ENCODE peak calls at places on chromosomes 11 and 22, in seven cellular contexts. N is epithelial cell of proximal tubule, A is fibroblast of lung, T is breast epithelium, D is Calu3, O is GM06990, R is HCT116. F is an unnamed sample.

GRCh38 chr11:107689317-107690202 is 22.3 kb downstream of the SLN start:
- DNase-seq in D (peak), A (peak), T (peak), N (no peak), O (no peak), R (peak), F (peak)

GRCh38 chr22:48248901-48249455 is 1486.5 kb downstream of the TBC1D22A start:
- DNase-seq in N (no peak), A (no peak), R (no peak), D (no peak), O (no peak), T (no peak), F (no peak)

GRCh38 chr11:130313383-130314183 is 1.1 kb downstream of the ZBTB44 start:
- DNase-seq in D (no peak), T (no peak), A (no peak), R (no peak), O (no peak), N (no peak), F (no peak)

GRCh38 chr11:77371646-77372045 is 70.2 kb upstream of the GDPD4 start:
- DNase-seq in R (no peak), A (no peak), O (no peak), D (no peak), N (no peak), T (no peak), F (no peak)

GRCh38 chr11:129023968-129024676 is 81.5 kb upstream of the TP53AIP1 start:
- DNase-seq in N (no peak), O (no peak), R (peak), D (peak), T (peak), A (peak), F (no peak)

GRCh38 chr11:100574894-100575769 is 112.0 kb upstream of the ARHGAP42 start:
- DNase-seq in T (no peak), D (no peak), R (peak), O (no peak), N (no peak), A (peak), F (no peak)

GRCh38 chr22:40258463-40259046 is 80.8 kb downstream of the TNRC6B start:
- DNase-seq in D (no peak), A (peak), N (peak), T (no peak), O (no peak), R (peak), F (no peak)

GRCh38 chr11:108628812-108629211 is 35.2 kb upstream of the EXPH5 start:
- DNase-seq in N (no peak), T (no peak), O (no peak), D (no peak), A (no peak), R (no peak), F (no peak)

GRCh38 chr11:8744423-8744822 is 61.8 kb downstream of the RPL27A start:
- DNase-seq in A (peak), T (no peak), R (no peak), N (no peak), O (no peak), D (no peak), F (no peak)

GRCh38 chr11:121604152-121604551 is 151.4 kb upstream of the SORL1-AS1 start:
- DNase-seq in O (no peak), N (no peak), R (no peak), T (no peak), D (no peak), A (no peak), F (no peak)

DNA sequence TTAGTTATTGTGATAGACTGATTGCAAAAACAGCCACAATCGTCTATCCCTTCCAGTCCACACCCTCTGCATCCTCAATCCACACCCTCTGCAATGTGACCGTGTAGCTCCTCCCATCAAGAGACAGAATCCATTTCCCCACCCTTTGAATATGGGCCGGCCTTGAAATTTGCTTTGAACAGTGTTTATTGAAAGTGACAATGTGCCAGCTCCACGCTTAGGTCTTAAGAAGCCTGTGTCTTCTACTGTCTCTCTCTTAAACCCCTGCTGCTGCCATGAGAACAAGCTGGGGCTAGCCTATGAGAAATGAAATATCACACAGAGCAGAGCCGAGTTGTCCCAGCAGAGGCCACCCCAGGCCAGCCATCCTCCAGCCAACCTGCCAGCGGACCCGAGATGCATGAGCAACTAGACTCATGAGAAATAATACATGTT is 22.3 kb upstream of the MICAL2 start:
- DNase-seq in O (no peak), R (no peak), T (peak), A (peak), D (peak), N (no peak), F (no peak)
- TF ChIP-seq CTCF in O (no peak), R (peak), T (peak), A (no peak), D (no peak), N (peak), F (no peak)

GRCh38 chr22:35842519-35842913 is 124.8 kb downstream of the APOL5 start:
- DNase-seq in O (no peak), N (no peak), R (no peak), D (no peak), A (no peak), T (no peak), F (no peak)

GRCh38 chr22:35837328-35837727 is 119.7 kb downstream of the APOL5 start:
- DNase-seq in N (no peak), O (no peak), R (no peak), A (no peak), D (no peak), T (no peak), F (no peak)

GRCh38 chr22:35841907-35842518 is 124.3 kb downstream of the APOL5 start:
- DNase-seq in A (no peak), R (no peak), T (no peak), D (no peak), N (no peak), O (no peak), F (no peak)

GRCh38 chr22:35838849-35839646 is 121.4 kb downstream of the APOL5 start:
- DNase-seq in A (peak), T (no peak), N (no peak), O (no peak), D (peak), R (peak), F (no peak)

DNA sequence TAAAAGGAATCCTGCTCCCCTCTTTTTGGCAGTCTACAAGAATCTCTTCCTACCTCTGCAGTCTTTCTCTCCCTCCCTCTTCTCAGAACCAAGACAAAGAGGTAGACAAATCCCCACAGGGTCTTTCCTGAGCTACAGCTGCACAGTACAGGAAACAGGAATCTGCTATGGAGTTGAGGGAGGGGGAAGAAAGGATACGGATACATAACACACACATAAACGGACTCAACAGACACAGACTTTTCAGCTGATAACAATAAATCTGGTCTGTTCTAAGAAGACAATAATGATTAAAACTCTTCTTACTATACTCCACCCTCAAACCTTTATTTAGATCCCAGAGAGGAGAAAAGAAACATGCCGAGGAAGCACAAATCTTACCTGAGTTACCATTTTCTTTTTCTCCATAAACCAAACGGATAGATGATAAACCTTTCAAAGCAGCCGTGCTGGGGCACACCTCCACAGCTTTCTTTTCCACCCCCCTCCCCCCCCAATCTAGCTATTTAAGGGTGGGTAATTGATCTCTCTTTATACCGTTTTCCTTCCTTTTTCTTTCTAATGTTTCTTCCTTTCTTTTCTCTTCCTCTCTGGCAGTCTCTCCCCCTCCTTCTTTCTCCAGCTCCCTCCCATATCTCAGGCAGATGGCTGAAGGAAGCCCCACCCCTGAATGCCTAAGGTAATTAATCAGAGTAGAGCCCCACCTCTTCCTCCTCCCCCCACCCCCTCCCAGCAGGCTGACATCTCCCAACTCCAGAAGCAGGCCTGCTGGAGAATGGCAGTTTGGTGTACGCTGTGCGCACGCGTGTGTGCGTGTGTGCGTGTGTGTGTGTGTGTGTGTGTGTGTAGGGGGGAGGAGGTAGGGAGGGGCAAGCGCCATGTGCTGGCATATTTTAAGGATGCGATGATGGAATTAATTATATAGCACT is 122.4 kb downstream of the APOL5 start:
- DNase-seq in N (no peak), T (peak), R (peak), D (peak), A (peak), O (no peak), F (no peak)
- TF ChIP-seq CTCF in N (no peak), T (no peak), R (no peak), D (no peak), A (no peak), O (no peak), F (no peak)

GRCh38 chr11:62603072-62603408 is 1.4 kb upstream of the MTA2 start:
- DNase-seq in D (no peak), O (no peak), T (no peak), N (no peak), A (no peak), R (no peak), F (no peak)

GRCh38 chr11:62601114-62601363 is 626 bp downstream of the MTA2 start:
- DNase-seq in O (peak), N (no peak), D (no peak), A (no peak), R (no peak), T (no peak), F (no peak)

GRCh38 chr11:62603771-62604170 is 2.1 kb upstream of the MTA2 start:
- DNase-seq in N (no peak), D (no peak), T (no peak), O (no peak), A (no peak), R (no peak), F (no peak)

GRCh38 chr11:62601364-62602140 is at the start of gene MTA2:
- DNase-seq in T (peak), N (peak), D (peak), O (peak), R (peak), A (peak), F (peak)

GRCh38 chr11:62602141-62603071 is 741 bp upstream of the MTA2 start:
- DNase-seq in T (peak), O (no peak), A (peak), R (no peak), D (peak), N (no peak), F (no peak)
- TF ChIP-seq CTCF in T (no peak), O (no peak), A (no peak), R (no peak), D (no peak), N (no peak), F (no peak)

DNA sequence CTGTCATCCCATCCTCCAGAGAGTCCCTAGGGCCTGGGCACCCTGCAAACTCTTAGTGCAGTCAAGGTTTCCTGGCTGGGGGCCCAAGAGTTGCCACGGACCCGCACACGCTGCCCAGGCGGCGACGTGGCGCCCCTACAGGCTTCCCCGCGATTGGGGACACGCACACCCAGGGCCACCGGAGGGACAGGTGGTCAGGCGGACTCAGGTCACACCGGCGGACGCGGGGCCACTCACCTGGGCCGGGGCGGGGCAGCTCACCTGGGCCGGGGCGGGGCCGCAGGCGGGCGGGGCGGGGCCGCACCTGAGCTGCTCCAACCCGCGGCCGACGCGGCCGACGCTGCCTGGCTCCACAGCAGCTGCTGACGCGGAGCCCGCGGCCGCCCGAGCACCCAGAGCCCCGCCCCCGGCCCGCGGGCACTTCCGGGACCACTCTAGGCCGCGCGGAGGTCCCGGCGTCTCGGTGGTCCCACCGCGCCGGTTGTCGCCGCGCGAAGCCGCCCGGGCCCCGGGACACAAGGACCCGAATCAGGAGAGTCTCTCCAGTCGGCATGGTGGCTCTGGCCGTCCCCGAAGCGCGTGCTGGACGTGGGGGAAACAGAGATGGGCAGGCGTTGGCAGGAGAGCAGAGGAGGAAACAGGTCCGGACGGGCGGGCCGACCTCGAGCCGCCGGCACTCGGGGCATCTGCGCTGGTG is at the start of gene ZNF70:
- DNase-seq in O (peak), T (peak), R (peak), N (no peak), A (peak), D (peak), F (peak)
- TF ChIP-seq CTCF in O (peak), T (no peak), R (no peak), N (peak), A (no peak), D (no peak), F (peak)